ENCODE peak calls at places on chromosomes 5 and 9, in six cellular contexts. One of them, this sample, is unnamed.
A peak's percentile ranks its signal among the peaks of the same experiment; 100 is the strongest.

GRCh38 chr9:136543830-136544548 is 1.9 kb downstream of the NOTCH1 start:
- DNase-seq in left ventricle myocardium inferior: no peak
- DNase-seq in GM23248: no peak
- DNase-seq in OCI-LY7: no peak
- DNase-seq in kidney: no peak
- DNase-seq in heart left ventricle: no peak
- DNase-seq in this sample: peak; percentile 79

GRCh38 chr5:94366811-94367210 is 251.6 kb downstream of the KIAA0825 start:
- DNase-seq in left ventricle myocardium inferior: no peak
- DNase-seq in kidney: no peak
- DNase-seq in OCI-LY7: no peak
- DNase-seq in GM23248: no peak
- DNase-seq in heart left ventricle: no peak
- DNase-seq in this sample: no peak

GRCh38 chr9:20376780-20377179 is 245.5 kb downstream of the MLLT3 start:
- DNase-seq in heart left ventricle: no peak
- DNase-seq in GM23248: no peak
- DNase-seq in OCI-LY7: no peak
- DNase-seq in kidney: no peak
- DNase-seq in left ventricle myocardium inferior: no peak
- DNase-seq in this sample: no peak

GRCh38 chr9:133788819-133789733 is 50.9 kb upstream of the SARDH start:
- DNase-seq in kidney: peak; percentile 76
- DNase-seq in left ventricle myocardium inferior: peak; percentile 39
- DNase-seq in GM23248: no peak
- DNase-seq in OCI-LY7: no peak
- DNase-seq in heart left ventricle: peak; percentile 52
- DNase-seq in this sample: no peak

GRCh38 chr5:52989781-52990530 is 804 bp downstream of the ITGA2 start:
- DNase-seq in left ventricle myocardium inferior: peak; percentile 22
- DNase-seq in kidney: peak; percentile 82
- DNase-seq in GM23248: peak; percentile 81
- DNase-seq in OCI-LY7: no peak
- DNase-seq in heart left ventricle: peak; percentile 49
- DNase-seq in this sample: peak; percentile 37

GRCh38 chr9:3810231-3810630 is 284.4 kb upstream of the RFX3 start:
- DNase-seq in GM23248: peak; percentile 9
- DNase-seq in OCI-LY7: no peak
- DNase-seq in kidney: no peak
- DNase-seq in left ventricle myocardium inferior: no peak
- DNase-seq in heart left ventricle: no peak
- DNase-seq in this sample: no peak

GRCh38 chr9:93064392-93065124 is 6.1 kb downstream of the SUSD3 start:
- DNase-seq in GM23248: no peak
- DNase-seq in kidney: peak; percentile 78
- DNase-seq in heart left ventricle: no peak
- DNase-seq in left ventricle myocardium inferior: peak; percentile 28
- DNase-seq in OCI-LY7: peak; percentile 98
- DNase-seq in this sample: peak; percentile 56

GRCh38 chr9:100602302-100602930 is 24.5 kb downstream of the CAVIN4 start:
- DNase-seq in kidney: no peak
- DNase-seq in heart left ventricle: no peak
- DNase-seq in GM23248: peak; percentile 62
- DNase-seq in left ventricle myocardium inferior: no peak
- DNase-seq in OCI-LY7: peak; percentile 44
- DNase-seq in this sample: peak; percentile 44

GRCh38 chr5:66652818-66653217 is 56.6 kb downstream of the MAST4 start:
- DNase-seq in kidney: no peak
- DNase-seq in heart left ventricle: no peak
- DNase-seq in GM23248: no peak
- DNase-seq in OCI-LY7: no peak
- DNase-seq in left ventricle myocardium inferior: no peak
- DNase-seq in this sample: no peak

GRCh38 chr9:83992901-83993300 is 12.3 kb downstream of the RMI1 start:
- DNase-seq in kidney: no peak
- DNase-seq in GM23248: no peak
- DNase-seq in heart left ventricle: no peak
- DNase-seq in left ventricle myocardium inferior: no peak
- DNase-seq in OCI-LY7: no peak
- DNase-seq in this sample: no peak

GRCh38 chr9:98570663-98571440 is 137.9 kb downstream of the GABBR2 start:
- DNase-seq in GM23248: no peak
- DNase-seq in OCI-LY7: peak; percentile 11
- DNase-seq in kidney: no peak
- DNase-seq in left ventricle myocardium inferior: no peak
- DNase-seq in heart left ventricle: no peak
- DNase-seq in this sample: no peak

GRCh38 chr5:148922606-148923005 is 96.2 kb downstream of the ADRB2 start:
- DNase-seq in left ventricle myocardium inferior: no peak
- DNase-seq in kidney: no peak
- DNase-seq in OCI-LY7: no peak
- DNase-seq in GM23248: no peak
- DNase-seq in heart left ventricle: no peak
- DNase-seq in this sample: no peak

GRCh38 chr5:150461231-150461630 is 11.7 kb upstream of the RPS14 start:
- DNase-seq in GM23248: no peak
- DNase-seq in left ventricle myocardium inferior: no peak
- DNase-seq in heart left ventricle: no peak
- DNase-seq in OCI-LY7: peak; percentile 93
- DNase-seq in kidney: no peak
- DNase-seq in this sample: no peak

GRCh38 chr9:12415361-12415760 is 277.8 kb upstream of the TYRP1 start:
- DNase-seq in GM23248: no peak
- DNase-seq in OCI-LY7: no peak
- DNase-seq in kidney: no peak
- DNase-seq in heart left ventricle: no peak
- DNase-seq in left ventricle myocardium inferior: no peak
- DNase-seq in this sample: no peak

GRCh38 chr5:122377023-122377422 is 65.0 kb downstream of the SNCAIP start:
- DNase-seq in GM23248: peak; percentile 24
- DNase-seq in heart left ventricle: no peak
- DNase-seq in left ventricle myocardium inferior: no peak
- DNase-seq in kidney: no peak
- DNase-seq in OCI-LY7: no peak
- DNase-seq in this sample: no peak

GRCh38 chr9:135340726-135341475 is 138.7 kb upstream of the PPP1R26 start:
- DNase-seq in left ventricle myocardium inferior: no peak
- DNase-seq in kidney: peak; percentile 55
- DNase-seq in heart left ventricle: no peak
- DNase-seq in GM23248: no peak
- DNase-seq in OCI-LY7: no peak
- DNase-seq in this sample: no peak

DNA sequence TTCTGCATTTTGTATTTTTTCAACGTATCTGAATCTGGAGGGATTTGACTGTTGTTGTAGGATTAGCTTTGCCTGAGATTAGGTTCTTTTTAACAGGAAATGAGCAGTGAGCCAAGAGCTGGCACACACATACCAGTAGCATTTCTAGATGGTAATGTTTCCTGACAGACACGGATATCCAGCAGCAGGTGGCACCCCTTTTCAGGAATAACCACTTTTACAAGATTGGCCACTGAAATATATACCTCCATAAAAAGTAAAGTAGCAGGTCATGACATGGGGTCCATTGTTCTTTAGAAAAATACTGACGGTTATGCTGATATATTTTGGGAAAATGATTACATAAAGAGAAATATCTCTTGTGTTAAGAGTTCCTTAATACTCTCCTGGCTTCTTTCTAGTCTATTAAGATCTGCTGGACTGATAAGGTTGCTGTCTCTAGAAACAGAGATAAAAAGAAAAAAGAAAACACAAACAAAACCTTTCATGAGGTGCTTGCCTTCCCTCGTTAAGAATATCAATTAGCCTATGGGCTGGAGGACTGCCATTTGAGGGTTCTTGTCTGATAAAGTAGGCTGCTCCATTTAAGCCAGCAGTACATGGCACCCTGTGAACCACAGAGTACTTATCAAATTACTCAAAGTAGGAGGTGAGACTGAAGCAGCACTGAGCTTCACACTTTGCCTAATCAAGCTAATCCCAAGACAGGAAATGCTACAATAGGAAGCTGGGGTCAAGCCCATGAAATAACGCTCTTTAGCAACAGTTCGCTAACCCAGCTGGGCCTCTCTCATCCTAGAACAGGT is 101.6 kb upstream of the PCA3 start:
- DNase-seq in OCI-LY7: peak; percentile 34
- DNase-seq in left ventricle myocardium inferior: no peak
- DNase-seq in heart left ventricle: no peak
- DNase-seq in GM23248: no peak
- DNase-seq in kidney: no peak
- DNase-seq in this sample: no peak
- H3K27ac ChIP-seq in OCI-LY7: no peak overlapping the region
- H3K27ac ChIP-seq in left ventricle myocardium inferior: no peak overlapping the region
- H3K27ac ChIP-seq in heart left ventricle: no peak overlapping the region
- H3K27ac ChIP-seq in GM23248: no peak overlapping the region
- H3K27ac ChIP-seq in kidney: no peak overlapping the region
- H3K27ac ChIP-seq in this sample: no peak overlapping the region

DNA sequence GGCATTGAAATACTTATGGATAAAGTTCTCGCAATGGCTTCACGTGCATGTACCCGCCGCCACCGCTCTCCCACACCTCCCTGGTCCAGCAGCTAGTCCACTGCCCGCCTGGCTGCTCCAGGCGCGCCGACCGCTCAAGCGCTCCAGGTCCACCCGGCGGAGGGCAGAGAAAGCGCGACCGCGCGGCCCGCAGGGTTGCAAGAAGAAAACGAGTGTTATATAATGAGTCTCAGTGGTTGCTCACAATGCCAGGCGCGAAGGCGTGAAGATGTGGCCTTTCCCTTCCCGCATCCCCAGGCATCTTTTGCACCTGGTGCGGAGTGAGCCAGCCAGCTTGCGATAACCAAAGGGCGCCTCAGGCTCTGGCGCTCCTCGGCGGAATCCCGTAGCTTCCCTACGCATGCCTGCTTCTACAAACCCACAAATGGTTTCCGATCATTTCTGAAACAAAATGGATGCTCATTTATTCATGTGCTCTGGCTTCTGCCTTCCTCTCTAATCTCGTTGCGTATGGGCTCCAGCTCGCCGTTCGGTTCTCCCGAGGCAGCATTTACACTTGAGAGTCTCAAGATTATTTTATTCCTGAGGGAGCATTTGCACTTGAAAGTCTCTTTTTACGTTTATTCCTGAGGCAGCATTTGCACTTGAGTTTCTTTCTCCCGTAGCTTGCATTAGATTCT is 25.7 kb downstream of the CDKN2A start:
- DNase-seq in left ventricle myocardium inferior: no peak
- DNase-seq in heart left ventricle: no peak
- DNase-seq in OCI-LY7: no peak
- DNase-seq in GM23248: peak; percentile 42
- DNase-seq in kidney: peak; percentile 66
- DNase-seq in this sample: no peak
- H3K4me1 ChIP-seq in left ventricle myocardium inferior: peaks cover 33% of the 10 kb centered on the region
- H3K4me1 ChIP-seq in heart left ventricle: peaks cover 5% of the 10 kb centered on the region
- H3K4me1 ChIP-seq in OCI-LY7: peaks cover 3% of the 10 kb centered on the region
- H3K4me1 ChIP-seq in GM23248: no peaks in the 10 kb centered on the region
- H3K4me1 ChIP-seq in kidney: peaks cover 13% of the 10 kb centered on the region
- H3K4me1 ChIP-seq in this sample: peaks cover 14% of the 10 kb centered on the region

GRCh38 chr5:78003442-78003841 is 227.3 kb upstream of the TBCA start:
- DNase-seq in kidney: no peak
- DNase-seq in GM23248: no peak
- DNase-seq in heart left ventricle: no peak
- DNase-seq in left ventricle myocardium inferior: no peak
- DNase-seq in OCI-LY7: no peak
- DNase-seq in this sample: no peak
- H3K27ac ChIP-seq in kidney: no peak overlapping the region
- H3K27ac ChIP-seq in GM23248: no peak overlapping the region
- H3K27ac ChIP-seq in heart left ventricle: no peak overlapping the region
- H3K27ac ChIP-seq in left ventricle myocardium inferior: no peak overlapping the region
- H3K27ac ChIP-seq in OCI-LY7: no peak overlapping the region
- H3K27ac ChIP-seq in this sample: no peak overlapping the region

GRCh38 chr5:1479066-1479465 is 33.8 kb upstream of the SLC6A3 start:
- DNase-seq in kidney: no peak
- DNase-seq in heart left ventricle: no peak
- DNase-seq in GM23248: no peak
- DNase-seq in OCI-LY7: no peak
- DNase-seq in left ventricle myocardium inferior: no peak
- DNase-seq in this sample: no peak
- H3K4me1 ChIP-seq in kidney: no peaks in the 10 kb centered on the region
- H3K4me1 ChIP-seq in heart left ventricle: no peaks in the 10 kb centered on the region
- H3K4me1 ChIP-seq in GM23248: no peaks in the 10 kb centered on the region
- H3K4me1 ChIP-seq in OCI-LY7: peaks cover 27% of the 10 kb centered on the region
- H3K4me1 ChIP-seq in left ventricle myocardium inferior: no peaks in the 10 kb centered on the region
- H3K4me1 ChIP-seq in this sample: no peaks in the 10 kb centered on the region